ENCODE peak calls at places on chromosomes 6 and 20, in nine cellular contexts. G is neuronal stem cell, M is endodermal cell, O is fibroblast of lung, N is mesenchymal stem cell, Y is MM.1S, Z is neural progenitor cell, J is colonic mucosa, H is endothelial cell of umbilical vein. E is an unnamed sample. For H3K36me3 and H3K27me3, the result is how much of the 10 kb centered on the place peaks cover.

GRCh38 chr6:38136547-38136946 is 317.0 kb downstream of the ZFAND3 start:
- DNase-seq in M (no peak), G (no peak), N (no peak), H (no peak), Z (no peak), J (no peak), Y (no peak), O (peak), E (no peak)

GRCh38 chr20:17896247-17896723 is 72.3 kb downstream of the SNX5 start:
- DNase-seq in Y (no peak), N (peak), G (no peak), M (no peak), Z (no peak), O (no peak), J (no peak), H (peak), E (peak)

GRCh38 chr6:158072083-158072721 is 90.5 kb downstream of the SYNJ2 start:
- DNase-seq in M (peak), G (peak), Z (peak), H (peak), N (peak), J (peak), Y (peak), O (peak), E (peak)

GRCh38 chr6:67231092-67231491 is 1404.0 kb upstream of the ADGRB3 start:
- DNase-seq in M (no peak), Y (no peak), Z (no peak), G (no peak), N (no peak), O (no peak), H (no peak), J (no peak), E (no peak)

GRCh38 chr6:77173472-77174074 is 289.7 kb downstream of the HTR1B start:
- DNase-seq in J (no peak), M (peak), G (no peak), O (no peak), H (no peak), N (no peak), Y (no peak), Z (peak), E (no peak)

GRCh38 chr6:149545258-149545753 is 537 bp downstream of the PPIL4 start:
- DNase-seq in Z (peak), N (peak), O (peak), J (peak), Y (peak), H (peak), G (peak), M (peak), E (peak)

GRCh38 chr6:169960891-169961611 is 209.6 kb downstream of the ERMARD start:
- DNase-seq in J (peak), Z (peak), Y (no peak), G (no peak), H (no peak), M (peak), N (no peak), O (no peak), E (no peak)

GRCh38 chr6:110629153-110629552 is 152.7 kb upstream of the SLC22A16 start:
- DNase-seq in N (no peak), J (peak), H (no peak), M (no peak), Z (no peak), O (no peak), Y (no peak), G (no peak), E (no peak)

GRCh38 chr6:54877713-54878317 is 31.2 kb downstream of the FAM83B start:
- DNase-seq in Z (no peak), O (no peak), N (no peak), M (no peak), Y (no peak), G (no peak), J (no peak), H (no peak), E (no peak)

GRCh38 chr6:32741203-32741960 is at the start of gene HLA-DQA2:
- DNase-seq in M (no peak), J (no peak), G (no peak), H (no peak), N (no peak), Z (no peak), O (no peak), Y (no peak), E (no peak)

GRCh38 chr6:105077592-105078463 is 102.0 kb downstream of the POPDC3 start:
- DNase-seq in Y (peak), Z (peak), O (peak), J (no peak), M (no peak), N (peak), H (peak), G (peak), E (peak)

GRCh38 chr6:40550096-40550731 is 37.0 kb downstream of the LRFN2 start:
- DNase-seq in N (peak), Y (peak), H (peak), M (peak), O (peak), Z (peak), G (peak), J (peak), E (peak)

GRCh38 chr6:3471711-3472110 is 14.9 kb upstream of the SLC22A23 start:
- DNase-seq in H (no peak), Y (no peak), Z (no peak), N (no peak), G (no peak), J (no peak), M (peak), O (peak), E (no peak)

GRCh38 chr20:41137412-41138216 is at the start of gene PLCG1:
- DNase-seq in J (peak), Y (peak), O (peak), H (peak), G (peak), Z (peak), N (peak), M (peak), E (peak)

GRCh38 chr20:45933231-45934045 is 1.0 kb upstream of the PCIF1 start:
- DNase-seq in M (peak), O (peak), Z (peak), Y (peak), H (peak), G (peak), J (peak), N (peak), E (peak)

GRCh38 chr20:33423141-33423834 is 20.3 kb downstream of the SNTA1 start:
- DNase-seq in H (no peak), J (peak), M (no peak), O (peak), Z (no peak), Y (no peak), N (peak), G (no peak), E (peak)

GRCh38 chr6:113994934-113995342 is 24.0 kb upstream of the HDAC2 start:
- DNase-seq in G (peak), O (peak), H (peak), M (peak), Z (peak), J (peak), Y (peak), N (peak), E (peak)

GRCh38 chr6:108002365-108003221 is 44.6 kb upstream of the SEC63 start:
- DNase-seq in N (peak), O (no peak), J (peak), H (peak), Y (no peak), Z (peak), M (peak), G (no peak), E (peak)

GRCh38 chr6:140475086-140475485 is 1100.6 kb upstream of the CITED2 start:
- DNase-seq in O (peak), J (no peak), Y (no peak), N (no peak), M (no peak), H (no peak), G (no peak), Z (no peak), E (no peak)

GRCh38 chr6:31356216-31356945 is 598 bp downstream of the HLA-B start:
- DNase-seq in Z (peak), N (peak), O (peak), M (peak), Y (peak), H (peak), J (peak), G (no peak), E (peak)

GRCh38 chr6:33777716-33778474 is 11.0 kb downstream of the LEMD2 start:
- DNase-seq in M (no peak), J (no peak), Y (no peak), H (no peak), G (no peak), O (no peak), Z (no peak), N (no peak), E (no peak)

GRCh38 chr20:43752561-43753301 is 25.9 kb upstream of the GTSF1L start:
- DNase-seq in M (no peak), Y (peak), N (peak), G (no peak), O (peak), Z (no peak), H (no peak), J (peak), E (no peak)

GRCh38 chr6:3175742-3176321 is 18.5 kb upstream of the TUBB2A start:
- DNase-seq in N (no peak), H (no peak), Z (no peak), Y (no peak), G (no peak), M (peak), O (no peak), J (no peak), E (no peak)

GRCh38 chr6:159116343-159116742 is 52.9 kb upstream of the FNDC1 start:
- DNase-seq in Z (no peak), H (no peak), N (no peak), J (no peak), G (no peak), Y (no peak), M (no peak), O (no peak), E (no peak)

DNA sequence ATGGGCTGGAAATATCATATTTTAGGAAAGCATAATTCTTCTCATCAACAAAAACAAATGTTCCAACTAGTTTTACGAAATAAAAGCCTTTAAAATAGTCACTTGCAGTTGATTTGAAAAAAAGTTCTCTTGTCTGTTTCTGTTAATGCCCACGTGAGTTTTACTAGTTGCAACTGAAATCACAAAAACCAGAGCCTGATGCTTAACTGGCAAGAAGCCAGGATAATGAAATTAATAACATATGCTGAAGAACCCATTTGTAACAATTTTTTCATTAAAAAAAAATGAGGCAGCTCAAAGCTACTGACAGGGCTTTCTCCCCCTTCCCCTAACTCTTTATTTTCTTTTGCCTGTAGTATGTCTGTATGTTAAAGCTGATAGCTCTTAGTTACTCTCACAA is 132.8 kb upstream of the EYA4 start:
- DNase-seq in O (no peak), Y (no peak), M (no peak), H (no peak), G (no peak), Z (no peak), N (no peak), J (no peak), E (peak)
- H3K9ac ChIP-seq in O (no peak), Y (no peak), M (no peak), H (no peak), G (no peak), Z (no peak), N (no peak), J (no peak), E (no peak)

GRCh38 chr6:132459605-132459952 is 53.3 kb downstream of the STX7 start:
- DNase-seq in Z (no peak), Y (no peak), N (no peak), M (no peak), G (no peak), H (no peak), J (no peak), O (no peak), E (no peak)

GRCh38 chr6:132464538-132465256 is 48.2 kb downstream of the STX7 start:
- DNase-seq in Y (no peak), J (no peak), H (no peak), N (peak), Z (no peak), M (peak), G (no peak), O (peak), E (no peak)

GRCh38 chr6:132458887-132459604 is 53.9 kb downstream of the STX7 start:
- DNase-seq in O (no peak), Y (no peak), Z (no peak), J (no peak), G (no peak), M (no peak), N (no peak), H (no peak), E (no peak)

GRCh38 chr6:132465530-132466485 is 47.1 kb downstream of the STX7 start:
- DNase-seq in G (no peak), N (no peak), Z (no peak), Y (no peak), H (peak), J (no peak), M (no peak), O (no peak), E (no peak)

GRCh38 chr6:132461958-132462357 is 51.0 kb downstream of the STX7 start:
- DNase-seq in Y (no peak), N (no peak), O (no peak), H (no peak), J (no peak), M (no peak), Z (no peak), G (no peak), E (no peak)
- H3K36me3 ChIP-seq in Y (under half), N (under half), O (under half), H (under half), J (under half), M (half or more), Z (under half), G (under half), E (half or more)

GRCh38 chr6:41638801-41639555 is 710 bp downstream of the MDFI start:
- DNase-seq in N (peak), Y (no peak), J (no peak), H (peak), O (peak), M (peak), G (peak), Z (peak), E (peak)

GRCh38 chr6:41641352-41641925 is 3.2 kb downstream of the MDFI start:
- DNase-seq in Y (no peak), O (no peak), G (no peak), H (no peak), M (no peak), J (no peak), Z (no peak), N (no peak), E (no peak)

GRCh38 chr6:41642090-41642959 is 4.1 kb downstream of the MDFI start:
- DNase-seq in O (no peak), H (no peak), Z (no peak), J (no peak), N (no peak), M (no peak), G (no peak), Y (no peak), E (no peak)

GRCh38 chr6:41639556-41640371 is 1.5 kb downstream of the MDFI start:
- DNase-seq in Y (no peak), J (no peak), N (no peak), G (no peak), Z (no peak), O (peak), H (no peak), M (peak), E (no peak)

DNA sequence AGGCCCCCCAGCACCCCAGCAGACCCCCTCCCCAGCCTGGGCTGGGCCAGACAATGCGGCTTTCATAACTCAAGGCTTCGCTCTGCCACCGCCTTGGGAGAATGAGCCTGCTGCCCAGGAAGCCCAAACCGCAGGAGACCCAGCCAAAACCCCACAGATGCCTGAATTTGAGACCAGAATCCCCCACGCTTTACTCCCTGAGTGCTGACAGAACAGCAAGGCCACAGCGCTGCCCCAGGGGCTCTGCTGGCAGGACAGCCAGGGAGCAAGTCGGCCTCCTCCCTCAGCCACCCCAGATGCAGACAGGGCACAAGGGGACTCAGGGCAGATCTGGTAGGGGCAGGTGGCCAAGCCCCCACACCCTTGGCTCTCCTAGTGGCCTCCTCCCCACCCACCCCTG is 2.2 kb downstream of the MDFI start:
- DNase-seq in H (no peak), M (peak), J (no peak), G (no peak), N (no peak), Z (no peak), Y (no peak), O (peak), E (no peak)
- H3K27me3 ChIP-seq in H (under half), M (under half), J (under half), G (under half), N (under half), Z (half or more), Y (half or more), O (under half), E (half or more)

GRCh38 chr6:35084511-35085203 is 56.5 kb downstream of the TCP11 start:
- DNase-seq in G (no peak), Y (no peak), M (peak), Z (no peak), H (no peak), J (no peak), N (no peak), O (no peak), E (no peak)
- H3K9ac ChIP-seq in G (no peak), Y (no peak), M (no peak), Z (no peak), H (no peak), J (no peak), N (no peak), O (no peak), E (no peak)

DNA sequence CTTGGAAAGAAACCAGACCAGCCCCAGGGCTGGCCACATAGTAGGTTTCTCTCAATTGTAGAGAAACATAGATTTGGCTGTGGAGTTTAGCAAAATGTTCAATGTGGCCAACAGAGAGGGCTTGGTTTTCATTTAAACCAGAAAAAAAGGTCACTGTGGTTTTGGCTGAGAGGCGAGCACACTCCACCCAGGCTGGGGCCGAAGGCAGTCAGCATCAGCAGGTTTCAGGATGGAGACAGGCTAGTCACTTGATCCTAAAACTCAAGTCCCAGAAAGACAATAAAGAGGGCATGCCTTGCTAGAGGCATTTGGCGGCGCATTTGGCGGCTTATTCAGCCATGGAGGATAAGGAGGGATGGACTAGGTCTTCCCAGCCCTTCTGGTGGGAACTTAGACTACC is 73.1 kb downstream of the PRND start:
- DNase-seq in H (no peak), G (no peak), M (no peak), Y (peak), N (no peak), O (peak), J (no peak), Z (no peak), E (peak)
- H3K36me3 ChIP-seq in H (under half), G (under half), M (under half), Y (under half), N (under half), O (under half), J (under half), Z (under half), E (under half)